ENCODE peak calls at places on chromosomes 12 and 14, in nine cellular contexts. P is GM19239; X is HFFc6; M is mucosa of descending colon; J is NCI-H2107; A is esophagus squamous epithelium; U is DND-41; T is cardiac fibroblast; Q is stimulated activated CD4-positive, alpha-beta T cell treated with anti-CD3 and anti-CD28 coated beads, Interleukin-4, amount 100 ng/mL, for 48 hours. Y is an unnamed sample.

GRCh38 chr12:111443586-111443985 is 37.9 kb downstream of the SH2B3 start:
- DNase-seq in P (no peak), U (no peak), T (no peak), X (peak; percentile 77), A (no peak), J (no peak), Q (no peak), M (no peak), Y (no peak)

GRCh38 chr12:57213068-57213715 is 3.4 kb upstream of the NXPH4 start:
- DNase-seq in P (peak; percentile 97), X (peak; percentile 82), J (peak; percentile 75), U (peak; percentile 88), M (peak; percentile 87), T (peak; percentile 91), A (no peak), Q (peak; percentile 81), Y (peak; percentile 78)

GRCh38 chr12:3378655-3379054 is 112.3 kb upstream of the PRMT8 start:
- DNase-seq in X (no peak), A (no peak), Q (no peak), U (no peak), T (no peak), P (no peak), J (no peak), M (no peak), Y (no peak)

GRCh38 chr14:104392001-104392395 is 187.6 kb upstream of the C14orf180 start:
- DNase-seq in X (no peak), A (no peak), U (no peak), P (peak; percentile 13), T (no peak), J (no peak), Q (no peak), M (no peak), Y (no peak)

GRCh38 chr14:99215277-99215676 is 56.7 kb downstream of the BCL11B start:
- DNase-seq in U (no peak), X (peak; percentile 53), A (no peak), M (no peak), J (no peak), Q (no peak), P (no peak), T (peak; percentile 11), Y (no peak)

GRCh38 chr12:44876554-44877275 is 600 bp upstream of the NELL2 start:
- DNase-seq in X (no peak), A (no peak), M (peak; percentile 53), T (peak; percentile 19), U (no peak), P (no peak), J (no peak), Q (peak; percentile 19), Y (peak; percentile 30)

GRCh38 chr12:69688496-69689427 is 10.3 kb downstream of the BEST3 start:
- DNase-seq in U (no peak), X (peak; percentile 92), J (no peak), A (no peak), Q (peak; percentile 3), M (peak; percentile 56), T (peak; percentile 89), P (no peak), Y (no peak)

GRCh38 chr12:87953257-87953860 is 75.8 kb downstream of the C12orf50 start:
- DNase-seq in Q (no peak), M (no peak), T (peak; percentile 64), P (no peak), J (no peak), A (no peak), X (peak; percentile 33), U (no peak), Y (no peak)

GRCh38 chr14:32662234-32662633 is 276.4 kb upstream of the NPAS3 start:
- DNase-seq in A (no peak), Q (no peak), M (no peak), J (no peak), P (no peak), U (no peak), T (no peak), X (peak; percentile 45), Y (no peak)

GRCh38 chr12:62653304-62653703 is 186.7 kb downstream of the MON2 start:
- DNase-seq in M (no peak), J (no peak), A (no peak), T (no peak), Q (no peak), U (no peak), X (no peak), P (no peak), Y (no peak)